ENCODE peak calls at places on chromosome 2, in eight cellular contexts. One of them, this sample, is unnamed.

GRCh38 chr2:178386951-178387602 is 63.9 kb downstream of the PRKRA start:
- DNase-seq in adipocyte: peak; percentile 21
- DNase-seq in kidney glomerular epithelial cell: no peak
- DNase-seq in NCI-H1092 treated with DMSO at 0.1 percent for 48 hours: no peak
- DNase-seq in activated CD8-positive, alpha-beta memory T cell treated with anti-CD3 and anti-CD28 coated beads, Interleukin-2, amount 50 U/mL, for 4 hours: no peak
- DNase-seq in amniotic stem cell: no peak
- DNase-seq in choroid plexus epithelial cell: peak; percentile 11
- DNase-seq in NCI-H1694 treated with DMSO at 0.1 percent for 48 hours: no peak
- DNase-seq in this sample: no peak

GRCh38 chr2:219221956-219222518 is 3.3 kb upstream of the ABCB6 start:
- DNase-seq in amniotic stem cell: no peak
- DNase-seq in choroid plexus epithelial cell: no peak
- DNase-seq in kidney glomerular epithelial cell: no peak
- DNase-seq in adipocyte: no peak
- DNase-seq in NCI-H1694 treated with DMSO at 0.1 percent for 48 hours: peak; percentile 83
- DNase-seq in activated CD8-positive, alpha-beta memory T cell treated with anti-CD3 and anti-CD28 coated beads, Interleukin-2, amount 50 U/mL, for 4 hours: no peak
- DNase-seq in NCI-H1092 treated with DMSO at 0.1 percent for 48 hours: no peak
- DNase-seq in this sample: no peak

GRCh38 chr2:69581774-69582581 is 61.6 kb downstream of the AAK1 start:
- DNase-seq in NCI-H1092 treated with DMSO at 0.1 percent for 48 hours: no peak
- DNase-seq in kidney glomerular epithelial cell: peak; percentile 77
- DNase-seq in choroid plexus epithelial cell: peak; percentile 47
- DNase-seq in activated CD8-positive, alpha-beta memory T cell treated with anti-CD3 and anti-CD28 coated beads, Interleukin-2, amount 50 U/mL, for 4 hours: no peak
- DNase-seq in amniotic stem cell: no peak
- DNase-seq in adipocyte: peak; percentile 46
- DNase-seq in NCI-H1694 treated with DMSO at 0.1 percent for 48 hours: no peak
- DNase-seq in this sample: no peak

GRCh38 chr2:43950383-43951008 is 45.3 kb downstream of the LRPPRC start:
- DNase-seq in activated CD8-positive, alpha-beta memory T cell treated with anti-CD3 and anti-CD28 coated beads, Interleukin-2, amount 50 U/mL, for 4 hours: no peak
- DNase-seq in choroid plexus epithelial cell: peak; percentile 77
- DNase-seq in NCI-H1092 treated with DMSO at 0.1 percent for 48 hours: no peak
- DNase-seq in kidney glomerular epithelial cell: peak; percentile 20
- DNase-seq in NCI-H1694 treated with DMSO at 0.1 percent for 48 hours: peak; percentile 52
- DNase-seq in adipocyte: peak; percentile 66
- DNase-seq in amniotic stem cell: no peak
- DNase-seq in this sample: no peak

GRCh38 chr2:53422979-53423378 is 344.6 kb upstream of the CHAC2 start:
- DNase-seq in NCI-H1694 treated with DMSO at 0.1 percent for 48 hours: peak; percentile 39
- DNase-seq in amniotic stem cell: peak; percentile 7
- DNase-seq in kidney glomerular epithelial cell: peak; percentile 18
- DNase-seq in NCI-H1092 treated with DMSO at 0.1 percent for 48 hours: peak; percentile 26
- DNase-seq in adipocyte: peak; percentile 77
- DNase-seq in activated CD8-positive, alpha-beta memory T cell treated with anti-CD3 and anti-CD28 coated beads, Interleukin-2, amount 50 U/mL, for 4 hours: no peak
- DNase-seq in choroid plexus epithelial cell: peak; percentile 74
- DNase-seq in this sample: no peak

GRCh38 chr2:5854797-5855196 is 162.6 kb downstream of the SOX11 start:
- DNase-seq in activated CD8-positive, alpha-beta memory T cell treated with anti-CD3 and anti-CD28 coated beads, Interleukin-2, amount 50 U/mL, for 4 hours: no peak
- DNase-seq in adipocyte: no peak
- DNase-seq in kidney glomerular epithelial cell: no peak
- DNase-seq in NCI-H1694 treated with DMSO at 0.1 percent for 48 hours: no peak
- DNase-seq in choroid plexus epithelial cell: no peak
- DNase-seq in amniotic stem cell: no peak
- DNase-seq in NCI-H1092 treated with DMSO at 0.1 percent for 48 hours: no peak
- DNase-seq in this sample: no peak

GRCh38 chr2:207792244-207792785 is 22.6 kb upstream of the FZD5 start:
- DNase-seq in amniotic stem cell: no peak
- DNase-seq in choroid plexus epithelial cell: peak; percentile 72
- DNase-seq in NCI-H1694 treated with DMSO at 0.1 percent for 48 hours: no peak
- DNase-seq in adipocyte: peak; percentile 40
- DNase-seq in NCI-H1092 treated with DMSO at 0.1 percent for 48 hours: no peak
- DNase-seq in kidney glomerular epithelial cell: peak; percentile 61
- DNase-seq in activated CD8-positive, alpha-beta memory T cell treated with anti-CD3 and anti-CD28 coated beads, Interleukin-2, amount 50 U/mL, for 4 hours: no peak
- DNase-seq in this sample: no peak

GRCh38 chr2:158191076-158191566 is 89.4 kb downstream of the UPP2 start:
- DNase-seq in NCI-H1694 treated with DMSO at 0.1 percent for 48 hours: no peak
- DNase-seq in adipocyte: peak; percentile 68
- DNase-seq in activated CD8-positive, alpha-beta memory T cell treated with anti-CD3 and anti-CD28 coated beads, Interleukin-2, amount 50 U/mL, for 4 hours: no peak
- DNase-seq in kidney glomerular epithelial cell: peak; percentile 81
- DNase-seq in choroid plexus epithelial cell: peak; percentile 42
- DNase-seq in NCI-H1092 treated with DMSO at 0.1 percent for 48 hours: peak; percentile 43
- DNase-seq in amniotic stem cell: no peak
- DNase-seq in this sample: no peak

GRCh38 chr2:20507166-20507692 is 60.4 kb downstream of the RHOB start:
- DNase-seq in activated CD8-positive, alpha-beta memory T cell treated with anti-CD3 and anti-CD28 coated beads, Interleukin-2, amount 50 U/mL, for 4 hours: no peak
- DNase-seq in amniotic stem cell: no peak
- DNase-seq in NCI-H1092 treated with DMSO at 0.1 percent for 48 hours: no peak
- DNase-seq in NCI-H1694 treated with DMSO at 0.1 percent for 48 hours: no peak
- DNase-seq in choroid plexus epithelial cell: peak; percentile 41
- DNase-seq in kidney glomerular epithelial cell: no peak
- DNase-seq in adipocyte: no peak
- DNase-seq in this sample: peak; percentile 8

GRCh38 chr2:202932425-202933138 is 20.5 kb downstream of the CARF start:
- DNase-seq in amniotic stem cell: no peak
- DNase-seq in kidney glomerular epithelial cell: no peak
- DNase-seq in NCI-H1092 treated with DMSO at 0.1 percent for 48 hours: no peak
- DNase-seq in choroid plexus epithelial cell: peak; percentile 70
- DNase-seq in adipocyte: peak; percentile 81
- DNase-seq in activated CD8-positive, alpha-beta memory T cell treated with anti-CD3 and anti-CD28 coated beads, Interleukin-2, amount 50 U/mL, for 4 hours: no peak
- DNase-seq in NCI-H1694 treated with DMSO at 0.1 percent for 48 hours: no peak
- DNase-seq in this sample: no peak

GRCh38 chr2:79219383-79219988 is 59.9 kb upstream of the REG3A start:
- DNase-seq in amniotic stem cell: peak; percentile 3
- DNase-seq in NCI-H1694 treated with DMSO at 0.1 percent for 48 hours: peak; percentile 31
- DNase-seq in adipocyte: peak; percentile 50
- DNase-seq in choroid plexus epithelial cell: peak; percentile 56
- DNase-seq in activated CD8-positive, alpha-beta memory T cell treated with anti-CD3 and anti-CD28 coated beads, Interleukin-2, amount 50 U/mL, for 4 hours: no peak
- DNase-seq in kidney glomerular epithelial cell: peak; percentile 33
- DNase-seq in NCI-H1092 treated with DMSO at 0.1 percent for 48 hours: peak; percentile 40
- DNase-seq in this sample: peak; percentile 37

GRCh38 chr2:191297031-191297430 is 51.8 kb downstream of the MYO1B start:
- DNase-seq in adipocyte: no peak
- DNase-seq in activated CD8-positive, alpha-beta memory T cell treated with anti-CD3 and anti-CD28 coated beads, Interleukin-2, amount 50 U/mL, for 4 hours: no peak
- DNase-seq in NCI-H1092 treated with DMSO at 0.1 percent for 48 hours: no peak
- DNase-seq in NCI-H1694 treated with DMSO at 0.1 percent for 48 hours: no peak
- DNase-seq in choroid plexus epithelial cell: peak; percentile 53
- DNase-seq in amniotic stem cell: no peak
- DNase-seq in kidney glomerular epithelial cell: no peak
- DNase-seq in this sample: no peak

GRCh38 chr2:206263959-206264603 is 10.4 kb upstream of the ZDBF2 start:
- DNase-seq in amniotic stem cell: no peak
- DNase-seq in activated CD8-positive, alpha-beta memory T cell treated with anti-CD3 and anti-CD28 coated beads, Interleukin-2, amount 50 U/mL, for 4 hours: no peak
- DNase-seq in NCI-H1092 treated with DMSO at 0.1 percent for 48 hours: no peak
- DNase-seq in kidney glomerular epithelial cell: no peak
- DNase-seq in choroid plexus epithelial cell: no peak
- DNase-seq in adipocyte: no peak
- DNase-seq in NCI-H1694 treated with DMSO at 0.1 percent for 48 hours: no peak
- DNase-seq in this sample: no peak

GRCh38 chr2:41723531-41723930 is 324.3 kb upstream of the PKDCC start:
- DNase-seq in NCI-H1092 treated with DMSO at 0.1 percent for 48 hours: no peak
- DNase-seq in amniotic stem cell: no peak
- DNase-seq in NCI-H1694 treated with DMSO at 0.1 percent for 48 hours: no peak
- DNase-seq in adipocyte: peak; percentile 17
- DNase-seq in kidney glomerular epithelial cell: no peak
- DNase-seq in choroid plexus epithelial cell: peak; percentile 38
- DNase-seq in activated CD8-positive, alpha-beta memory T cell treated with anti-CD3 and anti-CD28 coated beads, Interleukin-2, amount 50 U/mL, for 4 hours: no peak
- DNase-seq in this sample: no peak

GRCh38 chr2:218003265-218003950 is 613 bp upstream of the TNS1 start:
- DNase-seq in activated CD8-positive, alpha-beta memory T cell treated with anti-CD3 and anti-CD28 coated beads, Interleukin-2, amount 50 U/mL, for 4 hours: no peak
- DNase-seq in NCI-H1092 treated with DMSO at 0.1 percent for 48 hours: no peak
- DNase-seq in kidney glomerular epithelial cell: no peak
- DNase-seq in choroid plexus epithelial cell: no peak
- DNase-seq in NCI-H1694 treated with DMSO at 0.1 percent for 48 hours: peak; percentile 14
- DNase-seq in amniotic stem cell: no peak
- DNase-seq in adipocyte: peak; percentile 93
- DNase-seq in this sample: no peak

GRCh38 chr2:150981826-150982225 is 279.8 kb downstream of the RBM43 start:
- DNase-seq in choroid plexus epithelial cell: peak; percentile 66
- DNase-seq in NCI-H1092 treated with DMSO at 0.1 percent for 48 hours: no peak
- DNase-seq in kidney glomerular epithelial cell: no peak
- DNase-seq in activated CD8-positive, alpha-beta memory T cell treated with anti-CD3 and anti-CD28 coated beads, Interleukin-2, amount 50 U/mL, for 4 hours: no peak
- DNase-seq in amniotic stem cell: no peak
- DNase-seq in NCI-H1694 treated with DMSO at 0.1 percent for 48 hours: no peak
- DNase-seq in adipocyte: peak; percentile 13
- DNase-seq in this sample: no peak

GRCh38 chr2:42105330-42106256 is 57.8 kb downstream of the PKDCC start:
- DNase-seq in adipocyte: no peak
- DNase-seq in choroid plexus epithelial cell: peak; percentile 45
- DNase-seq in kidney glomerular epithelial cell: no peak
- DNase-seq in NCI-H1694 treated with DMSO at 0.1 percent for 48 hours: no peak
- DNase-seq in activated CD8-positive, alpha-beta memory T cell treated with anti-CD3 and anti-CD28 coated beads, Interleukin-2, amount 50 U/mL, for 4 hours: peak; percentile 81
- DNase-seq in amniotic stem cell: no peak
- DNase-seq in NCI-H1092 treated with DMSO at 0.1 percent for 48 hours: no peak
- DNase-seq in this sample: no peak

GRCh38 chr2:50401772-50402653 is 629.9 kb downstream of the NRXN1 start:
- DNase-seq in NCI-H1694 treated with DMSO at 0.1 percent for 48 hours: peak; percentile 65
- DNase-seq in activated CD8-positive, alpha-beta memory T cell treated with anti-CD3 and anti-CD28 coated beads, Interleukin-2, amount 50 U/mL, for 4 hours: no peak
- DNase-seq in kidney glomerular epithelial cell: peak; percentile 41
- DNase-seq in adipocyte: peak; percentile 62
- DNase-seq in amniotic stem cell: peak; percentile 1
- DNase-seq in NCI-H1092 treated with DMSO at 0.1 percent for 48 hours: peak; percentile 39
- DNase-seq in choroid plexus epithelial cell: peak; percentile 77
- DNase-seq in this sample: peak; percentile 22

GRCh38 chr2:236545248-236545658 is 24.4 kb upstream of the ACKR3 start:
- DNase-seq in choroid plexus epithelial cell: no peak
- DNase-seq in NCI-H1694 treated with DMSO at 0.1 percent for 48 hours: no peak
- DNase-seq in amniotic stem cell: no peak
- DNase-seq in NCI-H1092 treated with DMSO at 0.1 percent for 48 hours: no peak
- DNase-seq in adipocyte: no peak
- DNase-seq in kidney glomerular epithelial cell: no peak
- DNase-seq in activated CD8-positive, alpha-beta memory T cell treated with anti-CD3 and anti-CD28 coated beads, Interleukin-2, amount 50 U/mL, for 4 hours: no peak
- DNase-seq in this sample: no peak

GRCh38 chr2:125512313-125512712 is 1143.6 kb upstream of the GYPC start:
- DNase-seq in NCI-H1092 treated with DMSO at 0.1 percent for 48 hours: no peak
- DNase-seq in kidney glomerular epithelial cell: no peak
- DNase-seq in amniotic stem cell: no peak
- DNase-seq in NCI-H1694 treated with DMSO at 0.1 percent for 48 hours: no peak
- DNase-seq in adipocyte: no peak
- DNase-seq in activated CD8-positive, alpha-beta memory T cell treated with anti-CD3 and anti-CD28 coated beads, Interleukin-2, amount 50 U/mL, for 4 hours: no peak
- DNase-seq in choroid plexus epithelial cell: no peak
- DNase-seq in this sample: no peak

GRCh38 chr2:27663160-27663462 is 303 bp downstream of the SUPT7L start:
- DNase-seq in NCI-H1092 treated with DMSO at 0.1 percent for 48 hours: no peak
- DNase-seq in activated CD8-positive, alpha-beta memory T cell treated with anti-CD3 and anti-CD28 coated beads, Interleukin-2, amount 50 U/mL, for 4 hours: no peak
- DNase-seq in adipocyte: no peak
- DNase-seq in amniotic stem cell: no peak
- DNase-seq in kidney glomerular epithelial cell: no peak
- DNase-seq in choroid plexus epithelial cell: no peak
- DNase-seq in NCI-H1694 treated with DMSO at 0.1 percent for 48 hours: no peak
- DNase-seq in this sample: no peak

GRCh38 chr2:132384491-132385186 is 32.0 kb upstream of the GPR39 start:
- DNase-seq in kidney glomerular epithelial cell: no peak
- DNase-seq in adipocyte: no peak
- DNase-seq in amniotic stem cell: no peak
- DNase-seq in activated CD8-positive, alpha-beta memory T cell treated with anti-CD3 and anti-CD28 coated beads, Interleukin-2, amount 50 U/mL, for 4 hours: no peak
- DNase-seq in choroid plexus epithelial cell: no peak
- DNase-seq in NCI-H1694 treated with DMSO at 0.1 percent for 48 hours: no peak
- DNase-seq in NCI-H1092 treated with DMSO at 0.1 percent for 48 hours: no peak
- DNase-seq in this sample: no peak

GRCh38 chr2:157055660-157056199 is 201.8 kb upstream of the GALNT5 start:
- DNase-seq in amniotic stem cell: peak; percentile 24
- DNase-seq in adipocyte: peak; percentile 74
- DNase-seq in choroid plexus epithelial cell: peak; percentile 78
- DNase-seq in activated CD8-positive, alpha-beta memory T cell treated with anti-CD3 and anti-CD28 coated beads, Interleukin-2, amount 50 U/mL, for 4 hours: no peak
- DNase-seq in kidney glomerular epithelial cell: peak; percentile 24
- DNase-seq in NCI-H1694 treated with DMSO at 0.1 percent for 48 hours: peak; percentile 77
- DNase-seq in NCI-H1092 treated with DMSO at 0.1 percent for 48 hours: peak; percentile 9
- DNase-seq in this sample: no peak

GRCh38 chr2:85886585-85886984 is 2.2 kb downstream of the ST3GAL5 start:
- DNase-seq in adipocyte: peak; percentile 90
- DNase-seq in kidney glomerular epithelial cell: peak; percentile 92
- DNase-seq in NCI-H1092 treated with DMSO at 0.1 percent for 48 hours: no peak
- DNase-seq in amniotic stem cell: peak; percentile 90
- DNase-seq in NCI-H1694 treated with DMSO at 0.1 percent for 48 hours: no peak
- DNase-seq in activated CD8-positive, alpha-beta memory T cell treated with anti-CD3 and anti-CD28 coated beads, Interleukin-2, amount 50 U/mL, for 4 hours: peak; percentile 69
- DNase-seq in choroid plexus epithelial cell: peak; percentile 68
- DNase-seq in this sample: no peak

GRCh38 chr2:62587616-62588015 is 81.6 kb upstream of the TMEM17 start:
- DNase-seq in activated CD8-positive, alpha-beta memory T cell treated with anti-CD3 and anti-CD28 coated beads, Interleukin-2, amount 50 U/mL, for 4 hours: no peak
- DNase-seq in NCI-H1694 treated with DMSO at 0.1 percent for 48 hours: no peak
- DNase-seq in adipocyte: no peak
- DNase-seq in amniotic stem cell: no peak
- DNase-seq in kidney glomerular epithelial cell: no peak
- DNase-seq in choroid plexus epithelial cell: no peak
- DNase-seq in NCI-H1092 treated with DMSO at 0.1 percent for 48 hours: no peak
- DNase-seq in this sample: no peak

GRCh38 chr2:16313235-16313980 is 352.2 kb downstream of the CYRIA start:
- DNase-seq in kidney glomerular epithelial cell: no peak
- DNase-seq in NCI-H1694 treated with DMSO at 0.1 percent for 48 hours: no peak
- DNase-seq in adipocyte: no peak
- DNase-seq in amniotic stem cell: no peak
- DNase-seq in NCI-H1092 treated with DMSO at 0.1 percent for 48 hours: no peak
- DNase-seq in choroid plexus epithelial cell: no peak
- DNase-seq in activated CD8-positive, alpha-beta memory T cell treated with anti-CD3 and anti-CD28 coated beads, Interleukin-2, amount 50 U/mL, for 4 hours: no peak
- DNase-seq in this sample: no peak

GRCh38 chr2:224958873-224959272 is 83.4 kb downstream of the DOCK10 start:
- DNase-seq in adipocyte: peak; percentile 52
- DNase-seq in NCI-H1092 treated with DMSO at 0.1 percent for 48 hours: no peak
- DNase-seq in amniotic stem cell: no peak
- DNase-seq in NCI-H1694 treated with DMSO at 0.1 percent for 48 hours: no peak
- DNase-seq in choroid plexus epithelial cell: no peak
- DNase-seq in kidney glomerular epithelial cell: no peak
- DNase-seq in activated CD8-positive, alpha-beta memory T cell treated with anti-CD3 and anti-CD28 coated beads, Interleukin-2, amount 50 U/mL, for 4 hours: no peak
- DNase-seq in this sample: no peak

GRCh38 chr2:236565879-236566402 is 3.7 kb upstream of the ACKR3 start:
- DNase-seq in choroid plexus epithelial cell: no peak
- DNase-seq in NCI-H1694 treated with DMSO at 0.1 percent for 48 hours: no peak
- DNase-seq in adipocyte: no peak
- DNase-seq in activated CD8-positive, alpha-beta memory T cell treated with anti-CD3 and anti-CD28 coated beads, Interleukin-2, amount 50 U/mL, for 4 hours: no peak
- DNase-seq in kidney glomerular epithelial cell: no peak
- DNase-seq in amniotic stem cell: no peak
- DNase-seq in NCI-H1092 treated with DMSO at 0.1 percent for 48 hours: no peak
- DNase-seq in this sample: no peak

GRCh38 chr2:134338180-134338579 is 84.3 kb downstream of the MGAT5 start:
- DNase-seq in amniotic stem cell: no peak
- DNase-seq in adipocyte: no peak
- DNase-seq in NCI-H1092 treated with DMSO at 0.1 percent for 48 hours: no peak
- DNase-seq in choroid plexus epithelial cell: no peak
- DNase-seq in NCI-H1694 treated with DMSO at 0.1 percent for 48 hours: no peak
- DNase-seq in activated CD8-positive, alpha-beta memory T cell treated with anti-CD3 and anti-CD28 coated beads, Interleukin-2, amount 50 U/mL, for 4 hours: no peak
- DNase-seq in kidney glomerular epithelial cell: no peak
- DNase-seq in this sample: no peak

GRCh38 chr2:205405752-205406151 is 276.5 kb upstream of the NRP2 start:
- DNase-seq in adipocyte: peak; percentile 85
- DNase-seq in amniotic stem cell: peak; percentile 26
- DNase-seq in choroid plexus epithelial cell: peak; percentile 90
- DNase-seq in kidney glomerular epithelial cell: no peak
- DNase-seq in NCI-H1092 treated with DMSO at 0.1 percent for 48 hours: no peak
- DNase-seq in NCI-H1694 treated with DMSO at 0.1 percent for 48 hours: no peak
- DNase-seq in activated CD8-positive, alpha-beta memory T cell treated with anti-CD3 and anti-CD28 coated beads, Interleukin-2, amount 50 U/mL, for 4 hours: no peak
- DNase-seq in this sample: no peak

GRCh38 chr2:220506466-220506865 is 879.0 kb downstream of the SLC4A3 start:
- DNase-seq in amniotic stem cell: no peak
- DNase-seq in choroid plexus epithelial cell: peak; percentile 27
- DNase-seq in NCI-H1694 treated with DMSO at 0.1 percent for 48 hours: no peak
- DNase-seq in NCI-H1092 treated with DMSO at 0.1 percent for 48 hours: no peak
- DNase-seq in activated CD8-positive, alpha-beta memory T cell treated with anti-CD3 and anti-CD28 coated beads, Interleukin-2, amount 50 U/mL, for 4 hours: no peak
- DNase-seq in kidney glomerular epithelial cell: no peak
- DNase-seq in adipocyte: no peak
- DNase-seq in this sample: no peak

GRCh38 chr2:125582521-125582920 is 1073.4 kb upstream of the GYPC start:
- DNase-seq in amniotic stem cell: no peak
- DNase-seq in kidney glomerular epithelial cell: no peak
- DNase-seq in NCI-H1694 treated with DMSO at 0.1 percent for 48 hours: no peak
- DNase-seq in choroid plexus epithelial cell: no peak
- DNase-seq in adipocyte: no peak
- DNase-seq in activated CD8-positive, alpha-beta memory T cell treated with anti-CD3 and anti-CD28 coated beads, Interleukin-2, amount 50 U/mL, for 4 hours: no peak
- DNase-seq in NCI-H1092 treated with DMSO at 0.1 percent for 48 hours: no peak
- DNase-seq in this sample: no peak

GRCh38 chr2:211451642-211452041 is 895.2 kb downstream of the CPS1 start:
- DNase-seq in NCI-H1092 treated with DMSO at 0.1 percent for 48 hours: no peak
- DNase-seq in choroid plexus epithelial cell: no peak
- DNase-seq in amniotic stem cell: no peak
- DNase-seq in kidney glomerular epithelial cell: no peak
- DNase-seq in adipocyte: no peak
- DNase-seq in activated CD8-positive, alpha-beta memory T cell treated with anti-CD3 and anti-CD28 coated beads, Interleukin-2, amount 50 U/mL, for 4 hours: no peak
- DNase-seq in NCI-H1694 treated with DMSO at 0.1 percent for 48 hours: no peak
- DNase-seq in this sample: no peak

GRCh38 chr2:133194068-133194655 is 374.1 kb downstream of the NCKAP5 start:
- DNase-seq in NCI-H1694 treated with DMSO at 0.1 percent for 48 hours: no peak
- DNase-seq in amniotic stem cell: no peak
- DNase-seq in choroid plexus epithelial cell: peak; percentile 18
- DNase-seq in adipocyte: peak; percentile 15
- DNase-seq in kidney glomerular epithelial cell: no peak
- DNase-seq in NCI-H1092 treated with DMSO at 0.1 percent for 48 hours: no peak
- DNase-seq in activated CD8-positive, alpha-beta memory T cell treated with anti-CD3 and anti-CD28 coated beads, Interleukin-2, amount 50 U/mL, for 4 hours: no peak
- DNase-seq in this sample: no peak

This sample was measured in NCI-H510A.